ENCODE peak calls at places on chromosomes 1 and 21, in seven cellular contexts. J is CD4-positive, alpha-beta memory T cell; F is activated CD8-positive, alpha-beta memory T cell treated with anti-CD3 and anti-CD28 coated beads, Interleukin-2, amount 50 U/mL, for 48 hours; U is NCI-H1092 treated with DMSO at 0.1 percent for 48 hours; W is foreskin fibroblast; P is skeletal muscle cell; Y is AG09309. C is an unnamed sample.

GRCh38 chr21:42406201-42406601 is 2.5 kb downstream of the UBASH3A start:
- DNase-seq in J (peak; percentile 79), F (peak; percentile 77), U (no peak), W (no peak), P (no peak), Y (no peak), C (no peak)

GRCh38 chr1:161962094-161962887 is 61.4 kb downstream of the OLFML2B start:
- DNase-seq in J (no peak), F (no peak), U (no peak), W (peak; percentile 75), P (peak; percentile 72), Y (peak; percentile 71), C (peak; percentile 72)

GRCh38 chr1:167454304-167454928 is 63.9 kb downstream of the CD247 start:
- DNase-seq in J (peak; percentile 66), F (peak; percentile 60), U (no peak), W (no peak), P (no peak), Y (no peak), C (no peak)

GRCh38 chr1:181504294-181505115 is 21.2 kb downstream of the CACNA1E start:
- DNase-seq in J (no peak), F (no peak), U (peak; percentile 46), W (no peak), P (no peak), Y (no peak), C (no peak)

GRCh38 chr21:31945116-31945515 is 72.3 kb downstream of the HUNK start:
- DNase-seq in J (no peak), F (no peak), U (no peak), W (no peak), P (no peak), Y (no peak), C (no peak)

GRCh38 chr1:228734881-228735801 is at the start of gene RHOU:
- DNase-seq in J (peak; percentile 58), F (peak; percentile 84), U (peak; percentile 66), W (peak; percentile 39), P (no peak), Y (no peak), C (no peak)

GRCh38 chr1:24963099-24963872 is 33.2 kb upstream of the RUNX3 start:
- DNase-seq in J (peak; percentile 58), F (no peak), U (no peak), W (no peak), P (no peak), Y (no peak), C (no peak)

GRCh38 chr1:180815188-180815587 is 97.5 kb upstream of the KIAA1614 start:
- DNase-seq in J (no peak), F (no peak), U (peak; percentile 59), W (no peak), P (no peak), Y (no peak), C (no peak)

GRCh38 chr1:240455228-240455821 is 156.6 kb downstream of the GREM2 start:
- DNase-seq in J (no peak), F (no peak), U (no peak), W (peak; percentile 7), P (no peak), Y (no peak), C (no peak)

GRCh38 chr1:29382851-29383588 is 146.7 kb downstream of the PTPRU start:
- DNase-seq in J (no peak), F (peak; percentile 28), U (no peak), W (no peak), P (no peak), Y (no peak), C (no peak)

GRCh38 chr1:30751830-30752650 is 5.5 kb downstream of the LAPTM5 start:
- DNase-seq in J (no peak), F (no peak), U (no peak), W (no peak), P (no peak), Y (no peak), C (no peak)

GRCh38 chr1:227192163-227192562 is 126.1 kb downstream of the CDC42BPA start:
- DNase-seq in J (no peak), F (no peak), U (no peak), W (peak; percentile 95), P (peak; percentile 88), Y (peak; percentile 89), C (peak; percentile 87)

GRCh38 chr1:58620259-58620658 is 43.2 kb upstream of the TACSTD2 start:
- DNase-seq in J (no peak), F (no peak), U (no peak), W (no peak), P (no peak), Y (no peak), C (no peak)

GRCh38 chr1:209861242-209861641 is 33.5 kb downstream of the UTP25 start:
- DNase-seq in J (no peak), F (no peak), U (no peak), W (no peak), P (no peak), Y (no peak), C (no peak)

GRCh38 chr1:74652711-74653131 is 20.9 kb downstream of the ERICH3 start:
- DNase-seq in J (no peak), F (no peak), U (no peak), W (peak; percentile 55), P (peak; percentile 84), Y (peak; percentile 76), C (peak; percentile 75)

GRCh38 chr21:41501919-41502318 is 6.0 kb downstream of the TMPRSS2 start:
- DNase-seq in J (no peak), F (no peak), U (no peak), W (no peak), P (no peak), Y (no peak), C (no peak)

GRCh38 chr1:25017436-25018109 is 87.5 kb upstream of the RUNX3 start:
- DNase-seq in J (peak; percentile 59), F (no peak), U (no peak), W (no peak), P (peak; percentile 60), Y (no peak), C (no peak)

GRCh38 chr1:56194911-56195310 is 384.5 kb downstream of the PLPP3 start:
- DNase-seq in J (no peak), F (no peak), U (no peak), W (peak; percentile 41), P (peak; percentile 48), Y (peak; percentile 74), C (no peak)

GRCh38 chr1:94048413-94049164 is 72.4 kb downstream of the ABCA4 start:
- DNase-seq in J (no peak), F (no peak), U (no peak), W (peak; percentile 62), P (peak; percentile 85), Y (peak; percentile 76), C (no peak)

GRCh38 chr1:160662888-160663287 is 16.0 kb upstream of the SLAMF1 start:
- DNase-seq in J (no peak), F (no peak), U (no peak), W (no peak), P (no peak), Y (no peak), C (no peak)

C was measured in non-pigmented ciliary epithelial cell.